ENCODE peak calls at places on chromosomes 12 and 14, in five cellular contexts. P, T, I, Q and W are unnamed samples.

GRCh38 chr12:27651201-27651600 is 45.0 kb upstream of the REP15 start:
- DNase-seq in T (no peak), Q (no peak), I (no peak), P (no peak), W (no peak)

GRCh38 chr14:102219316-102219715 is 79.6 kb downstream of the WDR20 start:
- DNase-seq in P (no peak), I (no peak), T (no peak), Q (no peak), W (no peak)

GRCh38 chr14:85534435-85534834 is 4.5 kb downstream of the FLRT2 start:
- DNase-seq in P (peak), T (peak), Q (peak), I (peak), W (no peak)

GRCh38 chr14:64682173-64682710 is 22.0 kb upstream of the PLEKHG3 start:
- DNase-seq in Q (no peak), P (no peak), I (peak), T (peak), W (no peak)

GRCh38 chr12:26963413-26963812 is 25.1 kb downstream of the FGFR1OP2 start:
- DNase-seq in P (no peak), T (peak), Q (no peak), I (no peak), W (no peak)

GRCh38 chr12:18811268-18811667 is 73.3 kb downstream of the CAPZA3 start:
- DNase-seq in T (peak), I (no peak), P (no peak), Q (no peak), W (no peak)

GRCh38 chr14:72568296-72568992 is 325.5 kb downstream of the DPF3 start:
- DNase-seq in T (no peak), P (no peak), Q (no peak), I (no peak), W (no peak)

GRCh38 chr12:2764398-2764797 is 30.4 kb upstream of the FKBP4 start:
- DNase-seq in I (no peak), P (no peak), Q (no peak), T (no peak), W (no peak)

GRCh38 chr14:96098309-96098998 is 59.3 kb downstream of the C14orf132 start:
- DNase-seq in P (peak), I (no peak), Q (peak), T (peak), W (peak)

GRCh38 chr12:92912052-92912451 is 17.0 kb downstream of the EEA1 start:
- DNase-seq in Q (no peak), I (no peak), T (no peak), P (no peak), W (no peak)

GRCh38 chr14:96246535-96246839 is 9.5 kb upstream of the BDKRB1 start:
- DNase-seq in T (peak), I (no peak), Q (no peak), P (no peak), W (no peak)

GRCh38 chr12:65237153-65237552 is 41.3 kb upstream of the MSRB3 start:
- DNase-seq in T (no peak), Q (no peak), I (no peak), P (no peak), W (no peak)

GRCh38 chr14:49972199-49972671 is 79.4 kb downstream of the ARF6 start:
- DNase-seq in I (peak), P (no peak), T (peak), Q (no peak), W (no peak)

GRCh38 chr12:76065917-76066316 is 18.6 kb downstream of the NAP1L1 start:
- DNase-seq in P (no peak), T (no peak), Q (no peak), I (no peak), W (no peak)

GRCh38 chr12:13950502-13950901 is 30.9 kb downstream of the GRIN2B start:
- DNase-seq in P (no peak), Q (no peak), T (no peak), I (no peak), W (no peak)

GRCh38 chr12:95126076-95126475 is 52.7 kb upstream of the NR2C1 start:
- DNase-seq in P (no peak), T (no peak), I (no peak), Q (no peak), W (no peak)

GRCh38 chr12:32739279-32739678 is 16.4 kb downstream of the YARS2 start:
- DNase-seq in T (no peak), I (no peak), P (no peak), Q (no peak), W (no peak)

GRCh38 chr14:43937001-43937400 is 570.1 kb downstream of the FSCB start:
- DNase-seq in T (no peak), Q (no peak), I (no peak), P (no peak), W (no peak)

GRCh38 chr12:117853600-117853999 is 115.2 kb downstream of the KSR2 start:
- DNase-seq in P (no peak), Q (no peak), I (no peak), T (no peak), W (no peak)

GRCh38 chr14:105145381-105146180 is 23.0 kb downstream of the JAG2 start:
- DNase-seq in I (no peak), Q (no peak), T (no peak), P (no peak), W (no peak)

GRCh38 chr14:101963611-101964296 is 619 bp upstream of the DYNC1H1 start:
- DNase-seq in Q (no peak), T (no peak), P (no peak), I (no peak), W (no peak)

GRCh38 chr14:22265319-22266140 is 323.5 kb downstream of the DAD1 start:
- DNase-seq in I (no peak), P (no peak), Q (no peak), T (peak), W (no peak)

GRCh38 chr12:113130457-113131135 is 5.0 kb downstream of the RASAL1 start:
- DNase-seq in P (peak), I (peak), Q (no peak), T (no peak), W (peak)

GRCh38 chr14:45743884-45744283 is 490.9 kb upstream of the MIS18BP1 start:
- DNase-seq in Q (no peak), T (no peak), P (no peak), I (no peak), W (no peak)

GRCh38 chr14:51304956-51305355 is 64.9 kb downstream of the TMX1 start:
- DNase-seq in Q (no peak), I (no peak), T (peak), P (no peak), W (no peak)

GRCh38 chr14:51305761-51306160 is 65.7 kb downstream of the TMX1 start:
- DNase-seq in I (no peak), T (no peak), P (no peak), Q (no peak), W (no peak)

GRCh38 chr14:51304428-51304827 is 64.4 kb downstream of the TMX1 start:
- DNase-seq in T (peak), I (no peak), P (no peak), Q (no peak), W (no peak)

GRCh38 chr14:51298895-51299294 is 58.8 kb downstream of the TMX1 start:
- DNase-seq in T (no peak), I (no peak), Q (no peak), P (no peak), W (no peak)

GRCh38 chr14:51302319-51303030 is 62.4 kb downstream of the TMX1 start:
- DNase-seq in P (no peak), Q (no peak), I (no peak), T (peak), W (no peak)
- TF ChIP-seq CTCF in P (no peak), Q (no peak), I (no peak), T (no peak), W (no peak)

GRCh38 chr14:88792572-88793258 is at the start of gene EML5:
- DNase-seq in T (peak), Q (peak), P (peak), I (peak), W (peak)
- TF ChIP-seq CTCF in T (peak), Q (peak), P (peak), I (peak), W (peak)

GRCh38 chr12:105369014-105369413 is 38.5 kb downstream of the C12orf75 start:
- DNase-seq in T (peak), P (no peak), Q (no peak), I (no peak), W (no peak)
- TF ChIP-seq CTCF in T (no peak), P (no peak), Q (no peak), I (no peak), W (no peak)

DNA sequence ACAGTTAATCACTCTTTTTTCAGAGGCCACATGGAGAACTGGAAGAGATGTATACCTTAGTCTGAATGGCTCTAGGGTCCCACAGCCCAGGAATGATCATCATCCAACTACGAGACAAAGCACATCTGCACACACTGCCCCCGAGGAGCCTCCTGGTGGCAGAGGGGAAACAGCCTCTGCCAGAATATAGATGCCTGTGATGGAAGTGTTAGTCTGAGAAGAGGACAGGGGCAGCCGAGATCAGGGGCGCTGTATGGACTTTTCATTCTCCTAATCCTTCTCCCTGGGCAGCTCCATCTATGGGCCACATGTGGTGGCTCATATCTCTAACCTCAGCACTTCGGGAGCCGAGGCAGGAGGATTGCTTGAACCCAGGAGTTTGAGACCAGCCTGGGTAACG is 82.8 kb upstream of the CAPRIN2 start:
- DNase-seq in I (no peak), Q (no peak), P (no peak), T (no peak), W (no peak)
- TF ChIP-seq CTCF in I (no peak), Q (no peak), P (no peak), T (no peak), W (no peak)

GRCh38 chr12:109771746-109772621 is 58.4 kb downstream of the FAM222A start:
- DNase-seq in Q (no peak), P (no peak), T (no peak), I (no peak), W (no peak)
- TF ChIP-seq CTCF in Q (no peak), P (no peak), T (no peak), I (no peak), W (no peak)